ENCODE peak calls at places on chromosomes 12 and 14, in six cellular contexts. Z is brain microvascular endothelial cell, L is Peyer's patch, O is adrenal gland, H is AG10803, V is tibial nerve. S is an unnamed sample.
A peak's percentile ranks its signal among the peaks of the same experiment; 100 is the strongest.

GRCh38 chr14:101927859-101928258 is 36.5 kb upstream of the DYNC1H1 start:
- DNase-seq in V (peak; percentile 87), L (peak; percentile 81), Z (peak; percentile 96), O (peak; percentile 94), H (peak; percentile 95), S (peak; percentile 81)

GRCh38 chr12:26374934-26375333 is 179.6 kb downstream of the SSPN start:
- DNase-seq in L (no peak), H (no peak), V (no peak), Z (no peak), O (no peak), S (peak; percentile 6)

GRCh38 chr12:127127887-127128286 is 1139.1 kb upstream of the TMEM132C start:
- DNase-seq in Z (no peak), L (no peak), O (no peak), H (no peak), V (no peak), S (no peak)

GRCh38 chr12:6968426-6968825 is 2.0 kb downstream of the PHB2 start:
- DNase-seq in V (no peak), H (no peak), L (no peak), O (no peak), Z (no peak), S (no peak)

GRCh38 chr14:99035268-99035667 is 236.7 kb downstream of the BCL11B start:
- DNase-seq in L (peak; percentile 54), O (peak; percentile 60), V (peak; percentile 59), Z (no peak), H (peak; percentile 59), S (peak; percentile 7)

GRCh38 chr12:109466821-109467220 is 10.3 kb downstream of the KCTD10 start:
- DNase-seq in L (no peak), H (no peak), V (no peak), O (no peak), Z (no peak), S (no peak)

GRCh38 chr12:107079172-107080011 is 14.0 kb downstream of the CRY1 start:
- DNase-seq in L (no peak), O (no peak), H (peak; percentile 47), V (no peak), Z (peak; percentile 43), S (no peak)

GRCh38 chr12:108694812-108695278 is 36.5 kb downstream of the CORO1C start:
- DNase-seq in L (no peak), Z (peak; percentile 61), V (no peak), O (no peak), H (no peak), S (no peak)

GRCh38 chr12:4271433-4272013 is 2.0 kb upstream of the CCND2 start:
- DNase-seq in V (no peak), L (no peak), O (peak; percentile 68), H (no peak), Z (no peak), S (no peak)

GRCh38 chr14:56487761-56488160 is 91.8 kb upstream of the TMEM260 start:
- DNase-seq in Z (peak; percentile 16), O (no peak), L (no peak), H (peak; percentile 24), V (no peak), S (no peak)

GRCh38 chr12:76855266-76855665 is 23.6 kb downstream of the CSRP2 start:
- DNase-seq in H (no peak), Z (no peak), L (no peak), V (no peak), O (no peak), S (peak; percentile 42)

GRCh38 chr12:11884661-11885060 is 186.1 kb upstream of the BCL2L14 start:
- DNase-seq in H (no peak), Z (no peak), L (no peak), O (no peak), V (no peak), S (no peak)

GRCh38 chr12:104352106-104352713 is 48.7 kb downstream of the EID3 start:
- DNase-seq in Z (no peak), L (no peak), V (no peak), O (no peak), H (peak; percentile 49), S (no peak)

GRCh38 chr14:33790996-33791395 is 159.9 kb downstream of the EGLN3 start:
- DNase-seq in H (no peak), L (no peak), Z (no peak), O (no peak), V (no peak), S (no peak)

GRCh38 chr12:21992823-21993222 is 51.6 kb upstream of the ABCC9 start:
- DNase-seq in Z (no peak), O (peak; percentile 21), V (no peak), L (peak; percentile 53), H (no peak), S (no peak)

GRCh38 chr14:34425095-34425851 is 36.8 kb downstream of the SPTSSA start:
- DNase-seq in O (no peak), V (no peak), H (no peak), L (peak; percentile 60), Z (no peak), S (no peak)

GRCh38 chr14:20686386-20687143 is 2.0 kb upstream of the ANG start:
- DNase-seq in O (no peak), Z (no peak), V (no peak), H (no peak), L (no peak), S (no peak)

GRCh38 chr12:76952995-76953394 is 74.2 kb upstream of the CSRP2 start:
- DNase-seq in L (no peak), Z (no peak), V (no peak), H (no peak), O (no peak), S (no peak)

GRCh38 chr14:80304125-80304766 is 92.9 kb upstream of the DIO2 start:
- DNase-seq in H (peak; percentile 47), V (peak; percentile 43), O (no peak), L (no peak), Z (no peak), S (no peak)

GRCh38 chr12:52543985-52544888 is 8.7 kb downstream of the KRT71 start:
- DNase-seq in H (peak; percentile 23), O (peak; percentile 29), Z (no peak), L (no peak), V (no peak), S (no peak)

GRCh38 chr12:117875652-117876491 is 92.9 kb downstream of the KSR2 start:
- DNase-seq in O (peak; percentile 4), H (no peak), L (no peak), V (no peak), Z (peak; percentile 45), S (no peak)

GRCh38 chr12:69836015-69836414 is 11.0 kb downstream of the MYRFL start:
- DNase-seq in L (no peak), V (no peak), Z (no peak), O (no peak), H (no peak), S (no peak)

GRCh38 chr12:75933136-75933535 is 98.4 kb downstream of the PHLDA1 start:
- DNase-seq in Z (peak; percentile 77), L (no peak), H (peak; percentile 84), O (no peak), V (no peak), S (no peak)

GRCh38 chr12:39804479-39805241 is 185.1 kb upstream of the ABCD2 start:
- DNase-seq in Z (no peak), V (no peak), L (no peak), O (no peak), H (no peak), S (no peak)

GRCh38 chr12:131090254-131091210 is 136.8 kb downstream of the ADGRD1 start:
- DNase-seq in O (no peak), H (no peak), Z (no peak), V (no peak), L (peak; percentile 48), S (no peak)

GRCh38 chr12:90013409-90013808 is 304.8 kb upstream of the ATP2B1 start:
- DNase-seq in Z (no peak), L (no peak), V (no peak), H (no peak), O (no peak), S (no peak)

GRCh38 chr12:90008277-90008676 is 299.6 kb upstream of the ATP2B1 start:
- DNase-seq in O (no peak), V (no peak), Z (no peak), L (no peak), H (no peak), S (no peak)

GRCh38 chr12:90004319-90005074 is 295.9 kb upstream of the ATP2B1 start:
- DNase-seq in V (no peak), O (no peak), Z (no peak), L (no peak), H (no peak), S (no peak)

GRCh38 chr12:90015228-90015627 is 306.6 kb upstream of the ATP2B1 start:
- DNase-seq in V (no peak), L (no peak), Z (no peak), H (peak; percentile 61), O (no peak), S (no peak)

DNA sequence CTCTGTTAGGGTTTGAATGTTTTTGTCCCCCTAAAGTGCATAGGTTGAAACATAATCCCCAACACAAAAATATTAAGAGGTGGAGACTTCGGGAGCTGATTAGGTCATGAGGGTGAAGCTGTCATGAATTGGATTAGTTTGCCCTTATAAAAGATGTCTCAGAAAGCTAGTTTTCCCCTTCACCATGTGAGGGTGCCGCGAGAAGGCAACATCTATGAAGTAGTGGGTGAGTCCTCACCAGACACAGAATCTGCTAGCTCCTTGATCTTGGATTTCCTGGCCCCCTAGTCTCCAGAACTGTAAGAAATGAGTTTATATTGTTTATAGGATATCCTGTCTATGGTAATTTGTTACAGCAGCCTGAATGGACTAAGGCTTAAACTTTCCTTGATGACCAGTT is 301.5 kb upstream of the ATP2B1 start:
- DNase-seq in V (no peak), O (no peak), L (no peak), Z (peak; percentile 33), H (no peak), S (no peak)
- TF ChIP-seq CTCF in V (no peak), O (no peak), L (no peak), Z (peak; percentile 65), H (no peak), S (no peak)

GRCh38 chr12:121577443-121578180 is 3.2 kb downstream of the KDM2B start:
- DNase-seq in L (no peak), Z (no peak), H (no peak), O (no peak), V (no peak), S (no peak)
- H3K4me3 ChIP-seq in L (no peak overlapping the region), Z (peak overlapping the region; percentile 64), H (peak overlapping the region; percentile 67), O (no peak overlapping the region), V (no peak overlapping the region), S (peak overlapping the region; percentile 45)

GRCh38 chr12:72570601-72571000 is 298.4 kb downstream of the TRHDE start:
- DNase-seq in V (peak; percentile 6), H (no peak), Z (no peak), L (no peak), O (peak; percentile 12), S (no peak)
- TF ChIP-seq CTCF in V (no peak), H (no peak), Z (peak; percentile 37), L (no peak), O (no peak), S (peak; percentile 32)

DNA sequence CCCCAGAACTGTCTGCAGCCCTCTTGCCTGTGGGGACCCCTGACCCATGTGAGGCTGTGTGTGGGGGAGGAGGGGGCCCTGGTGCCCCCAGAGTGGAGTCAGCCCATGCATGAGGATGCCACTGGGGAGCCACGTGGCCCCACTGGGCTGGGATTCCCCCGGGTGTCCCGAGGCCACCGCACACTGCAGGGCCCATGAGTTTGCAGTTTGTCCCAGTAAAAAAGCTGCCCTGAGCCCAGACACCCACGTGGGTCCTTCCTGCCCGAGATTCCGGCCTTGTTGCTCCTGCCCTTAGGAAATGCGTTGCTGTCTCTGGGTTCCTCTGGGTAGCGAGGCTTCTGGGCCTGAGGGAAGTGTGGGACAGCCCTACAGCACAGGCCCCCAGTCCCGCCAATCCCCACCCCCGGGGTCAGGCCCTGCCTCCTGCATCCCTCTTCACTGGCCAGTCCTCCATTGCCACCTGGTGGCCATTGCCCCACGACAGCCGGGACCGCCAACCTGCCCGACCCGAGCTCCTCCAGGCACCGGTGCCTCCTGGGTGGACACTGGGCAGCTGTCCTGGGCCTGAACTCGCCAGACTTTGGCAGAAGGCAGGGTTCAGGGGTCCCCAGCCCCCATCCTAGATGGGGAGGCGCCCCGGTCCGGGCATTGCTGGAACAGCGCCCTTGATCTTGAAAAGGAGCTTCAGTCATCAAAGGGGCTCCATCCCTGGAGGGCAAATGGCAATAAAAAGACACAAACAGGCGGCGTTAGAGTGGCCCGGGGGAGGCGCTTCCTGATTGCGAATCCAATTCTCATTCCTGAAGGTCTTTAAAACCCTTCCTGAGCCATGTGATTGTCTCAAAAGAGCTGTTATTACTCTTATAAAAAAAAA is 15.6 kb upstream of the C14orf180 start:
- DNase-seq in V (peak; percentile 60), O (peak; percentile 76), H (peak; percentile 33), Z (peak; percentile 37), L (peak; percentile 76), S (peak; percentile 7)
- H3K4me3 ChIP-seq in V (no peak overlapping the region), O (no peak overlapping the region), H (no peak overlapping the region), Z (no peak overlapping the region), L (no peak overlapping the region), S (no peak overlapping the region)

S was measured in HFF-Myc.